ENCODE peak calls at places on chromosomes 7 and 10, in ten cellular contexts. One of them, this sample, is unnamed.

GRCh38 chr10:43862756-43863155 is 214.1 kb upstream of the ZNF32 start:
- DNase-seq in A549: no peak
- DNase-seq in body of pancreas: no peak
- DNase-seq in IMR-90: no peak
- DNase-seq in uterus: no peak
- DNase-seq in stomach: no peak
- DNase-seq in GM12878: no peak
- DNase-seq in heart left ventricle: no peak
- DNase-seq in HepG2: no peak
- DNase-seq in breast epithelium: no peak
- DNase-seq in this sample: no peak

GRCh38 chr7:154835924-154836529 is 166.9 kb downstream of the PAXIP1 start:
- DNase-seq in A549: no peak
- DNase-seq in body of pancreas: no peak
- DNase-seq in IMR-90: no peak
- DNase-seq in uterus: no peak
- DNase-seq in stomach: no peak
- DNase-seq in GM12878: no peak
- DNase-seq in heart left ventricle: no peak
- DNase-seq in HepG2: no peak
- DNase-seq in breast epithelium: no peak
- DNase-seq in this sample: no peak

GRCh38 chr10:99560277-99561126 is 27.8 kb downstream of the NKX2-3 start:
- DNase-seq in A549: peak; percentile 48
- DNase-seq in body of pancreas: peak; percentile 37
- DNase-seq in IMR-90: peak; percentile 47
- DNase-seq in uterus: peak; percentile 15
- DNase-seq in stomach: peak; percentile 42
- DNase-seq in GM12878: no peak
- DNase-seq in heart left ventricle: no peak
- DNase-seq in HepG2: peak; percentile 55
- DNase-seq in breast epithelium: no peak
- DNase-seq in this sample: no peak

GRCh38 chr7:135385209-135385608 is 124.7 kb downstream of the CNOT4 start:
- DNase-seq in A549: no peak
- DNase-seq in body of pancreas: peak; percentile 57
- DNase-seq in IMR-90: peak; percentile 44
- DNase-seq in uterus: peak; percentile 47
- DNase-seq in stomach: no peak
- DNase-seq in GM12878: no peak
- DNase-seq in heart left ventricle: peak; percentile 35
- DNase-seq in HepG2: no peak
- DNase-seq in breast epithelium: no peak
- DNase-seq in this sample: no peak

GRCh38 chr7:101126651-101127459 is at the start of gene SERPINE1:
- DNase-seq in A549: peak; percentile 98
- DNase-seq in body of pancreas: peak; percentile 63
- DNase-seq in IMR-90: peak; percentile 100
- DNase-seq in uterus: peak; percentile 94
- DNase-seq in stomach: peak; percentile 58
- DNase-seq in GM12878: peak; percentile 47
- DNase-seq in heart left ventricle: peak; percentile 94
- DNase-seq in HepG2: peak; percentile 98
- DNase-seq in breast epithelium: peak; percentile 86
- DNase-seq in this sample: peak; percentile 66

GRCh38 chr10:77247076-77247561 is 390.5 kb downstream of the KCNMA1 start:
- DNase-seq in A549: no peak
- DNase-seq in body of pancreas: no peak
- DNase-seq in IMR-90: peak; percentile 77
- DNase-seq in uterus: no peak
- DNase-seq in stomach: no peak
- DNase-seq in GM12878: no peak
- DNase-seq in heart left ventricle: no peak
- DNase-seq in HepG2: peak; percentile 31
- DNase-seq in breast epithelium: no peak
- DNase-seq in this sample: no peak

GRCh38 chr10:122140941-122141623 is 130.0 kb upstream of the BTBD16 start:
- DNase-seq in A549: peak; percentile 92
- DNase-seq in body of pancreas: peak; percentile 58
- DNase-seq in IMR-90: peak; percentile 94
- DNase-seq in uterus: peak; percentile 96
- DNase-seq in stomach: peak; percentile 67
- DNase-seq in GM12878: no peak
- DNase-seq in heart left ventricle: peak; percentile 96
- DNase-seq in HepG2: peak; percentile 27
- DNase-seq in breast epithelium: peak; percentile 51
- DNase-seq in this sample: no peak

GRCh38 chr7:112509390-112509789 is 28.6 kb downstream of the LSMEM1 start:
- DNase-seq in A549: no peak
- DNase-seq in body of pancreas: no peak
- DNase-seq in IMR-90: no peak
- DNase-seq in uterus: no peak
- DNase-seq in stomach: no peak
- DNase-seq in GM12878: no peak
- DNase-seq in heart left ventricle: no peak
- DNase-seq in HepG2: no peak
- DNase-seq in breast epithelium: no peak
- DNase-seq in this sample: no peak

GRCh38 chr10:119136084-119136483 is 29.4 kb downstream of the SFXN4 start:
- DNase-seq in A549: no peak
- DNase-seq in body of pancreas: no peak
- DNase-seq in IMR-90: peak; percentile 63
- DNase-seq in uterus: no peak
- DNase-seq in stomach: no peak
- DNase-seq in GM12878: no peak
- DNase-seq in heart left ventricle: no peak
- DNase-seq in HepG2: no peak
- DNase-seq in breast epithelium: no peak
- DNase-seq in this sample: no peak

GRCh38 chr10:129442866-129443265 is 24.2 kb upstream of the MGMT start:
- DNase-seq in A549: no peak
- DNase-seq in body of pancreas: no peak
- DNase-seq in IMR-90: no peak
- DNase-seq in uterus: no peak
- DNase-seq in stomach: no peak
- DNase-seq in GM12878: no peak
- DNase-seq in heart left ventricle: no peak
- DNase-seq in HepG2: no peak
- DNase-seq in breast epithelium: no peak
- DNase-seq in this sample: no peak

GRCh38 chr10:76675561-76675950 is 962.1 kb downstream of the KCNMA1 start:
- DNase-seq in A549: no peak
- DNase-seq in body of pancreas: no peak
- DNase-seq in IMR-90: no peak
- DNase-seq in uterus: no peak
- DNase-seq in stomach: no peak
- DNase-seq in GM12878: no peak
- DNase-seq in heart left ventricle: no peak
- DNase-seq in HepG2: no peak
- DNase-seq in breast epithelium: no peak
- DNase-seq in this sample: no peak

GRCh38 chr7:131231381-131232220 is 96.1 kb upstream of the MKLN1 start:
- DNase-seq in A549: no peak
- DNase-seq in body of pancreas: peak; percentile 10
- DNase-seq in IMR-90: peak; percentile 79
- DNase-seq in uterus: peak; percentile 26
- DNase-seq in stomach: peak; percentile 31
- DNase-seq in GM12878: peak; percentile 82
- DNase-seq in heart left ventricle: peak; percentile 68
- DNase-seq in HepG2: no peak
- DNase-seq in breast epithelium: no peak
- DNase-seq in this sample: peak; percentile 82

GRCh38 chr7:147078324-147078723 is 961.7 kb downstream of the CNTNAP2 start:
- DNase-seq in A549: no peak
- DNase-seq in body of pancreas: no peak
- DNase-seq in IMR-90: no peak
- DNase-seq in uterus: no peak
- DNase-seq in stomach: no peak
- DNase-seq in GM12878: no peak
- DNase-seq in heart left ventricle: no peak
- DNase-seq in HepG2: no peak
- DNase-seq in breast epithelium: no peak
- DNase-seq in this sample: no peak

GRCh38 chr7:147081117-147081516 is 964.5 kb downstream of the CNTNAP2 start:
- DNase-seq in A549: no peak
- DNase-seq in body of pancreas: no peak
- DNase-seq in IMR-90: no peak
- DNase-seq in uterus: no peak
- DNase-seq in stomach: no peak
- DNase-seq in GM12878: no peak
- DNase-seq in heart left ventricle: no peak
- DNase-seq in HepG2: no peak
- DNase-seq in breast epithelium: no peak
- DNase-seq in this sample: no peak

DNA sequence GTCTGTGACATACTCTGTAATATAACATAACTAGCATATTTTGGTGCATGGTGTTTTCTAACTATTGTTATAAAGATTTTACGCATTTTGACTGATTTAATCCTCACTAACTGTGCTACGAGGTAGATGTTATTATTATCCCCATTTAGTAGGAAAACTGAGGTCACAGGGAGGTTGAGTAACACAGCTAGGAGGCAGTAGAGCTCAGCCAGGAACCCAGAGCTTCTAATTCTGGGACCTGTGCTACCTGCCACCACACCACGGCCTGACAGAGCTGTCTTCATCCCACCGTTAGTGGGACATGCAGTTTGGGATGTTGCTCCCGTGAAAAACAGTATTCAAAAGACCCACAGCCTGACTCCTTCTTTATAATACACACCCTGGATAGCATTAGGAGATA is 962.5 kb downstream of the CNTNAP2 start:
- DNase-seq in A549: no peak
- DNase-seq in body of pancreas: no peak
- DNase-seq in IMR-90: no peak
- DNase-seq in uterus: no peak
- DNase-seq in stomach: no peak
- DNase-seq in GM12878: no peak
- DNase-seq in heart left ventricle: no peak
- DNase-seq in HepG2: no peak
- DNase-seq in breast epithelium: no peak
- DNase-seq in this sample: no peak
- TF ChIP-seq POLR2A in A549: no peak
- TF ChIP-seq POLR2A in body of pancreas: no peak
- TF ChIP-seq POLR2A in IMR-90: no peak
- TF ChIP-seq POLR2A in uterus: no peak
- TF ChIP-seq POLR2A in stomach: no peak
- TF ChIP-seq POLR2A in GM12878: no peak
- TF ChIP-seq POLR2A in heart left ventricle: no peak
- TF ChIP-seq POLR2A in HepG2: no peak
- TF ChIP-seq POLR2A in breast epithelium: no peak
- TF ChIP-seq POLR2A in this sample: no peak

DNA sequence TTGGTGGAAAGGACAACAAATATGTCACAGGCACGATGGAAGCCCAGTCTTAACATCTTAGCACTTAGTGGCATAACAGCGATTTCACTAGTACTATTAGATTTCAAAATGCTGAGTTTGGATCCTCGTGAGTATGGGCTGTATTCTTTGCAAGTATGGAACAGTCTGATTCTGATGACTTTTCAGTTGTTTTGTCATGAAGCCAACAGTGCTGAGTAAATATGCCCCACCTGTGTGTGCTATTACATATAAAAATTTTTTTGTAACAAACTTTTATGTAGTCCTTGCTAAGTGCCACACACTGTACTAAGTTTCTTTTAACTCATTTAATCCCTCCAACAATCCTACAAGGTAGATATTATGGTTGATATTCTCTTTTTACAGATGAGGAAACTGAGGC is 30.8 kb downstream of the MTURN start:
- DNase-seq in A549: no peak
- DNase-seq in body of pancreas: no peak
- DNase-seq in IMR-90: no peak
- DNase-seq in uterus: no peak
- DNase-seq in stomach: no peak
- DNase-seq in GM12878: no peak
- DNase-seq in heart left ventricle: no peak
- DNase-seq in HepG2: no peak
- DNase-seq in breast epithelium: no peak
- DNase-seq in this sample: no peak
- H3K4me1 ChIP-seq in A549: peaks cover 25% of the 10 kb centered on the region
- H3K4me1 ChIP-seq in body of pancreas: peaks cover 18% of the 10 kb centered on the region
- H3K4me1 ChIP-seq in IMR-90: peaks cover 9% of the 10 kb centered on the region
- H3K4me1 ChIP-seq in uterus: no peaks in the 10 kb centered on the region
- H3K4me1 ChIP-seq in stomach: peaks cover 40% of the 10 kb centered on the region
- H3K4me1 ChIP-seq in GM12878: peaks cover 21% of the 10 kb centered on the region
- H3K4me1 ChIP-seq in heart left ventricle: peaks cover 18% of the 10 kb centered on the region
- H3K4me1 ChIP-seq in HepG2: peaks cover 50% of the 10 kb centered on the region
- H3K4me1 ChIP-seq in breast epithelium: no peaks in the 10 kb centered on the region
- H3K4me1 ChIP-seq in this sample: no peaks in the 10 kb centered on the region

GRCh38 chr7:83469491-83469890 is 179.4 kb downstream of the SEMA3E start:
- DNase-seq in A549: no peak
- DNase-seq in body of pancreas: no peak
- DNase-seq in IMR-90: no peak
- DNase-seq in uterus: no peak
- DNase-seq in stomach: no peak
- DNase-seq in GM12878: no peak
- DNase-seq in heart left ventricle: no peak
- DNase-seq in HepG2: no peak
- DNase-seq in breast epithelium: no peak
- DNase-seq in this sample: no peak
- H3K27ac ChIP-seq in A549: no peak overlapping the region
- H3K27ac ChIP-seq in body of pancreas: no peak overlapping the region
- H3K27ac ChIP-seq in IMR-90: no peak overlapping the region
- H3K27ac ChIP-seq in uterus: no peak overlapping the region
- H3K27ac ChIP-seq in stomach: no peak overlapping the region
- H3K27ac ChIP-seq in GM12878: no peak overlapping the region
- H3K27ac ChIP-seq in heart left ventricle: no peak overlapping the region
- H3K27ac ChIP-seq in HepG2: no peak overlapping the region
- H3K27ac ChIP-seq in breast epithelium: no peak overlapping the region
- H3K27ac ChIP-seq in this sample: no peak overlapping the region

DNA sequence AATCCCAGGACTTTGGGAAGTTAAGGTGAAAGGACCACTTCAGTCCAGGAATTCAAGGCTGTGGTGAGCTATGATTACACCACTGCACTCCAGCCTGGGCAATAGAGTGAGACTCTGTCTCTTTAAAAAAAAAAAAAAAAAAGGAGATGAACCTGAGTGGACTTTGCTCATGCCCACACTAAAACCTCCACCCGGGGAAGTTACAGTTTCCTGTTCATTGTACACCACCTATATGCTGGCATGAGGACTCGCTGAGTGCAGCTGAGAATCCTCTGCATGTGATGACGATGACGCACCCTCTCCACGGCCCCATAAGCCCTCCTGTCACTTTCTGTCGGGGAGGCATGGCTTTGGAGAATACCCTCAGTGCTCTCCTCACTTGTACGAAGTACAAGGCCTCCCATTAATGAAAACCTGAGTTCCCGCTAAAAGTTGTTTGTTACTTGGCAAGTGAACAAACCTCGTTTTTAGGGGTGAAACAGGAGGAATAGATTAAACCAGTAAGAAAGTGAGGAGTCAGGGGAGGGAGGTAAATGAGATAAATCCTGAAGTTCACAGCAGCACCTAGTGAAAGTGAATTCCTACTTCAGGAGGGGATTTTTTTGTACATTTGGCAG is 15.9 kb downstream of the TMEM176B start:
- DNase-seq in A549: no peak
- DNase-seq in body of pancreas: peak; percentile 54
- DNase-seq in IMR-90: no peak
- DNase-seq in uterus: no peak
- DNase-seq in stomach: peak; percentile 45
- DNase-seq in GM12878: peak; percentile 20
- DNase-seq in heart left ventricle: no peak
- DNase-seq in HepG2: peak; percentile 50
- DNase-seq in breast epithelium: no peak
- DNase-seq in this sample: peak; percentile 84
- TF ChIP-seq POLR2A in A549: no peak
- TF ChIP-seq POLR2A in body of pancreas: no peak
- TF ChIP-seq POLR2A in IMR-90: no peak
- TF ChIP-seq POLR2A in uterus: no peak
- TF ChIP-seq POLR2A in stomach: no peak
- TF ChIP-seq POLR2A in GM12878: no peak
- TF ChIP-seq POLR2A in heart left ventricle: no peak
- TF ChIP-seq POLR2A in HepG2: peak; percentile 25
- TF ChIP-seq POLR2A in breast epithelium: no peak
- TF ChIP-seq POLR2A in this sample: peak; percentile 66

GRCh38 chr10:72323108-72323932 is 31.4 kb downstream of the DNAJB12 start:
- DNase-seq in A549: no peak
- DNase-seq in body of pancreas: no peak
- DNase-seq in IMR-90: no peak
- DNase-seq in uterus: no peak
- DNase-seq in stomach: no peak
- DNase-seq in GM12878: no peak
- DNase-seq in heart left ventricle: no peak
- DNase-seq in HepG2: no peak
- DNase-seq in breast epithelium: no peak
- DNase-seq in this sample: no peak
- H3K4me1 ChIP-seq in A549: peaks cover 77% of the 10 kb centered on the region
- H3K4me1 ChIP-seq in body of pancreas: peaks cover 70% of the 10 kb centered on the region
- H3K4me1 ChIP-seq in IMR-90: peaks cover 47% of the 10 kb centered on the region
- H3K4me1 ChIP-seq in uterus: no peaks in the 10 kb centered on the region
- H3K4me1 ChIP-seq in stomach: peaks cover 86% of the 10 kb centered on the region
- H3K4me1 ChIP-seq in GM12878: peaks cover 50% of the 10 kb centered on the region
- H3K4me1 ChIP-seq in heart left ventricle: peaks cover 66% of the 10 kb centered on the region
- H3K4me1 ChIP-seq in HepG2: peaks cover 86% of the 10 kb centered on the region
- H3K4me1 ChIP-seq in breast epithelium: peaks cover 6% of the 10 kb centered on the region
- H3K4me1 ChIP-seq in this sample: no peaks in the 10 kb centered on the region

This sample was measured in Peyer's patch.